ENCODE peak calls at places on chromosomes 16 and 17, in six cellular contexts. J is tibial artery, X is AG09319, E is mesothelial cell of epicardium, R is foreskin keratinocyte, G is RWPE1. I is an unnamed sample.
A peak's percentile ranks its signal among the peaks of the same experiment; 100 is the strongest.

GRCh38 chr17:81419333-81419885 is 24.2 kb downstream of the BAHCC1 start:
- DNase-seq in R (peak; percentile 66), E (peak; percentile 78), G (peak; percentile 64), X (peak; percentile 78), J (peak; percentile 98), I (peak; percentile 86)

GRCh38 chr16:84329016-84329415 is 34.3 kb downstream of the WFDC1 start:
- DNase-seq in J (no peak), R (no peak), E (no peak), G (no peak), X (no peak), I (no peak)

GRCh38 chr17:30104575-30105339 is 11.9 kb upstream of the NSRP1 start:
- DNase-seq in R (peak; percentile 53), G (peak; percentile 73), J (peak; percentile 81), X (peak; percentile 57), E (peak; percentile 73), I (peak; percentile 53)

GRCh38 chr17:17229416-17230098 is 7.4 kb downstream of the FLCN start:
- DNase-seq in G (no peak), J (no peak), E (no peak), R (no peak), X (no peak), I (no peak)

GRCh38 chr17:50210249-50211225 is 9.1 kb upstream of the COL1A1 start:
- DNase-seq in E (peak; percentile 78), X (peak; percentile 91), J (peak; percentile 87), G (peak; percentile 78), R (peak; percentile 57), I (peak; percentile 91)

GRCh38 chr17:7503521-7503920 is 19.4 kb downstream of the POLR2A start:
- DNase-seq in E (no peak), J (no peak), G (no peak), X (no peak), R (no peak), I (no peak)

GRCh38 chr17:69528035-69528434 is 113.5 kb downstream of the MAP2K6 start:
- DNase-seq in G (no peak), X (no peak), E (no peak), J (no peak), R (no peak), I (no peak)

GRCh38 chr17:63314766-63315165 is 131.3 kb downstream of the CYB561 start:
- DNase-seq in X (no peak), R (no peak), E (no peak), G (no peak), J (no peak), I (no peak)

GRCh38 chr17:36117505-36118382 is 14.1 kb downstream of the CCL4 start:
- DNase-seq in X (no peak), G (no peak), E (no peak), J (no peak), R (no peak), I (no peak)

GRCh38 chr16:21208429-21208828 is 2.9 kb downstream of the ZP2 start:
- DNase-seq in G (no peak), E (no peak), R (no peak), X (no peak), J (no peak), I (no peak)

GRCh38 chr16:77961811-77962210 is 60.5 kb upstream of the CLEC3A start:
- DNase-seq in G (no peak), R (no peak), X (no peak), J (no peak), E (no peak), I (no peak)

GRCh38 chr16:30458561-30459394 is 13.1 kb upstream of the SEPHS2 start:
- DNase-seq in X (no peak), J (no peak), E (no peak), G (no peak), R (no peak), I (no peak)

GRCh38 chr17:52477824-52478614 is 319.5 kb upstream of the CA10 start:
- DNase-seq in R (no peak), X (no peak), J (no peak), G (no peak), E (no peak), I (no peak)

GRCh38 chr17:76577876-76578275 is 7.8 kb downstream of the ST6GALNAC2 start:
- DNase-seq in X (no peak), J (no peak), E (no peak), G (no peak), R (no peak), I (no peak)

GRCh38 chr17:63967953-63968352 is 4.8 kb downstream of the SCN4A start:
- DNase-seq in J (no peak), G (no peak), R (no peak), E (no peak), X (no peak), I (no peak)

GRCh38 chr17:57463103-57463885 is 207.0 kb downstream of the MSI2 start:
- DNase-seq in J (no peak), G (no peak), R (peak; percentile 74), E (no peak), X (no peak), I (no peak)

GRCh38 chr16:78705694-78706093 is 606.2 kb downstream of the WWOX start:
- DNase-seq in R (peak; percentile 93), E (no peak), G (peak; percentile 34), J (no peak), X (no peak), I (no peak)

GRCh38 chr16:17106243-17106791 is 364.4 kb downstream of the XYLT1 start:
- DNase-seq in X (no peak), G (no peak), E (no peak), J (no peak), R (no peak), I (no peak)

GRCh38 chr16:84190731-84191388 is at the start of gene ADAD2:
- DNase-seq in J (no peak), X (no peak), E (no peak), G (peak; percentile 35), R (no peak), I (no peak)

GRCh38 chr16:83059237-83059636 is 432.5 kb downstream of the CDH13 start:
- DNase-seq in E (no peak), J (no peak), R (peak; percentile 46), G (no peak), X (no peak), I (no peak)

GRCh38 chr17:1920948-1921351 is 91.1 kb downstream of the RPA1 start:
- DNase-seq in R (no peak), X (no peak), E (no peak), G (no peak), J (no peak), I (no peak)

GRCh38 chr17:32103476-32104113 is 38.7 kb upstream of the RHOT1 start:
- DNase-seq in G (no peak), J (no peak), R (no peak), X (peak; percentile 20), E (no peak), I (no peak)

GRCh38 chr16:88629835-88630234 is 8.5 kb upstream of the IL17C start:
- DNase-seq in J (no peak), G (no peak), R (no peak), E (no peak), X (no peak), I (no peak)

GRCh38 chr16:11354733-11355574 is 9.7 kb downstream of the RMI2 start:
- DNase-seq in R (no peak), E (no peak), X (no peak), J (no peak), G (no peak), I (no peak)

GRCh38 chr17:7435676-7436555 is 681 bp downstream of the TMEM102 start:
- DNase-seq in X (no peak), E (peak; percentile 58), G (peak; percentile 65), J (no peak), R (peak; percentile 35), I (no peak)

GRCh38 chr16:11669380-11670146 is 1.3 kb downstream of the SNN start:
- DNase-seq in X (no peak), G (no peak), J (peak; percentile 89), E (no peak), R (no peak), I (no peak)

GRCh38 chr17:77521076-77521475 is 380.3 kb downstream of the SEC14L1 start:
- DNase-seq in J (peak; percentile 33), G (no peak), X (no peak), R (no peak), E (no peak), I (no peak)

GRCh38 chr17:75402038-75402437 is 3.4 kb downstream of the GRB2 start:
- DNase-seq in G (no peak), E (no peak), J (no peak), R (no peak), X (no peak), I (no peak)

GRCh38 chr16:1884155-1884760 is 12.3 kb upstream of the MEIOB start:
- DNase-seq in R (no peak), X (no peak), J (no peak), E (no peak), G (no peak), I (no peak)
- TF ChIP-seq CTCF in R (peak; percentile 39), X (no peak), J (no peak), E (peak; percentile 40), G (no peak), I (no peak)

GRCh38 chr16:28000314-28000713 is 63.2 kb downstream of the GSG1L start:
- DNase-seq in X (no peak), E (no peak), J (no peak), G (no peak), R (no peak), I (no peak)
- TF ChIP-seq CTCF in X (no peak), E (no peak), J (no peak), G (no peak), R (no peak), I (no peak)

DNA sequence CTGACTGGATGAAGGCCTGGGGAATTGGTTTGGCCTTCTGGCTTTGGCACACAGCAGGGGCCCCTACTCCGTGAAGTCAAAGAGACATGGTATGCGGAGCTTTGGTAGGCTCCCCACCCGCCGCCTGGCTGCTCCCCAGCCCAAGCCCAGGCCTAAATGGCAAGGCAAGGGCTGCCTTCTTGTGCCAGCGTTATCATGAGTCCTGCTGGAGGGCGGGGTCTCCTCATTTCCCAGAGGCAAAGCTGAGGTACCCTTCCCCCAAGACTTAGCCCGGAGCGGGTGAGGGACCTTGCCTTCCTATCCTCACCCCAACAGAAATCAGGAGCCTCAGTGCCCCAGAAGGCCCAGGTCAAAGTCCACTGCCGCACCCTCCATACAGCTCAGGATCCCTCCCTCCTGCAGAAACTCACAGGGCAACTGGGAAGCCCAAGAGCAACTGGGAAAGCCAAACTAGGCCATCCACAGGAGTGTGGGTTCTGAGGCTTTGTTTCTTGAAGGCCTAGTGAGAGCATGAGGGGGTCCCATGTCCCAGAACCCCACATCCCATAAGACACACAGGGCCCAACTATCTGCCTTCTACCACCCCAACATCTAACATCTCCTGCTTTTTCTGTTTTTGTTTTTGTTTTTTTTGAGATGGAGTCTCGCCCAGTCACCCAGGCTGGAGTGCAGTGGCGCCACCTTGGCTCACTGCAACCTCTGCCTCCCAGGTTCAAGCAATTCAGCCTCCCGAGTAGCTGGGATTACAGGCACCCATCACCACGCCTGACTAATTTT is 9.3 kb downstream of the PGAP3 start:
- DNase-seq in X (no peak), G (no peak), J (no peak), R (no peak), E (no peak), I (no peak)
- TF ChIP-seq CTCF in X (no peak), G (no peak), J (no peak), R (no peak), E (no peak), I (no peak)

GRCh38 chr17:61000911-61001310 is 323.3 kb downstream of the BCAS3 start:
- DNase-seq in G (peak; percentile 0), E (no peak), X (peak; percentile 28), R (no peak), J (no peak), I (peak; percentile 28)
- TF ChIP-seq CTCF in G (no peak), E (no peak), X (peak; percentile 57), R (peak; percentile 19), J (no peak), I (peak; percentile 55)